ENCODE peak calls at places on chromosomes 3 and 15, in four cellular contexts. One of them, this sample, is unnamed.

GRCh38 chr15:74233864-74234597 is 2.1 kb upstream of the CCDC33 start:
- DNase-seq in progenitor cell of endocrine pancreas: no peak
- DNase-seq in Panc1: no peak
- DNase-seq in hippocampal formation: no peak
- DNase-seq in this sample: no peak

GRCh38 chr15:39145854-39146253 is 435.0 kb upstream of the THBS1 start:
- DNase-seq in progenitor cell of endocrine pancreas: no peak
- DNase-seq in Panc1: no peak
- DNase-seq in hippocampal formation: no peak
- DNase-seq in this sample: no peak

GRCh38 chr3:133930341-133930933 is 34.8 kb upstream of the RAB6B start:
- DNase-seq in progenitor cell of endocrine pancreas: no peak
- DNase-seq in Panc1: peak
- DNase-seq in hippocampal formation: no peak
- DNase-seq in this sample: no peak

GRCh38 chr3:48596676-48597407 is 1.7 kb upstream of the COL7A1 start:
- DNase-seq in progenitor cell of endocrine pancreas: no peak
- DNase-seq in Panc1: no peak
- DNase-seq in hippocampal formation: no peak
- DNase-seq in this sample: peak

GRCh38 chr3:26484140-26484539 is 138.4 kb upstream of the LRRC3B start:
- DNase-seq in progenitor cell of endocrine pancreas: peak
- DNase-seq in Panc1: no peak
- DNase-seq in hippocampal formation: no peak
- DNase-seq in this sample: no peak

GRCh38 chr15:62241135-62241770 is 76.2 kb upstream of the C2CD4B start:
- DNase-seq in progenitor cell of endocrine pancreas: no peak
- DNase-seq in Panc1: no peak
- DNase-seq in hippocampal formation: no peak
- DNase-seq in this sample: no peak

GRCh38 chr15:55937040-55937439 is 56.4 kb downstream of the NEDD4 start:
- DNase-seq in progenitor cell of endocrine pancreas: no peak
- DNase-seq in Panc1: no peak
- DNase-seq in hippocampal formation: no peak
- DNase-seq in this sample: no peak

GRCh38 chr3:16026753-16027152 is 147.7 kb upstream of the GALNT15 start:
- DNase-seq in progenitor cell of endocrine pancreas: no peak
- DNase-seq in Panc1: no peak
- DNase-seq in hippocampal formation: no peak
- DNase-seq in this sample: no peak

GRCh38 chr15:57914350-57915055 is 151.0 kb downstream of the ALDH1A2 start:
- DNase-seq in progenitor cell of endocrine pancreas: no peak
- DNase-seq in Panc1: no peak
- DNase-seq in hippocampal formation: no peak
- DNase-seq in this sample: peak

GRCh38 chr15:99845009-99845408 is 111.8 kb upstream of the LYSMD4 start:
- DNase-seq in progenitor cell of endocrine pancreas: no peak
- DNase-seq in Panc1: no peak
- DNase-seq in hippocampal formation: no peak
- DNase-seq in this sample: no peak

GRCh38 chr15:90967206-90967605 is 12.5 kb downstream of the RCCD1 start:
- DNase-seq in progenitor cell of endocrine pancreas: no peak
- DNase-seq in Panc1: no peak
- DNase-seq in hippocampal formation: no peak
- DNase-seq in this sample: no peak

GRCh38 chr3:130259170-130259874 is 86.2 kb upstream of the COL6A5 start:
- DNase-seq in progenitor cell of endocrine pancreas: no peak
- DNase-seq in Panc1: no peak
- DNase-seq in hippocampal formation: no peak
- DNase-seq in this sample: no peak

This sample was measured in upper lobe of left lung.